ENCODE peak calls at places on chromosomes 13 and 19, in eight cellular contexts. One of them, this sample, is unnamed. For H3K4me1, the result is how much of the 10 kb centered on the place peaks cover.

GRCh38 chr19:1213391-1214286 is 8.1 kb downstream of the STK11 start:
- DNase-seq in heart right ventricle: peak
- DNase-seq in H9: no peak
- DNase-seq in keratinocyte: peak
- DNase-seq in CD4-positive, CD25-positive, alpha-beta regulatory T cell: peak
- DNase-seq in lower lobe of right lung: peak
- DNase-seq in left ventricle myocardium inferior: peak
- DNase-seq in aorta: peak
- DNase-seq in this sample: peak

GRCh38 chr13:49436890-49437289 is 7.0 kb downstream of the CAB39L start:
- DNase-seq in lower lobe of right lung: no peak
- DNase-seq in aorta: peak
- DNase-seq in keratinocyte: no peak
- DNase-seq in H9: no peak
- DNase-seq in left ventricle myocardium inferior: peak
- DNase-seq in heart right ventricle: no peak
- DNase-seq in CD4-positive, CD25-positive, alpha-beta regulatory T cell: no peak
- DNase-seq in this sample: peak

GRCh38 chr13:67857581-67858310 is 627.6 kb upstream of the PCDH9 start:
- DNase-seq in aorta: no peak
- DNase-seq in keratinocyte: no peak
- DNase-seq in CD4-positive, CD25-positive, alpha-beta regulatory T cell: no peak
- DNase-seq in lower lobe of right lung: no peak
- DNase-seq in heart right ventricle: no peak
- DNase-seq in left ventricle myocardium inferior: no peak
- DNase-seq in H9: no peak
- DNase-seq in this sample: no peak

GRCh38 chr13:113002206-113002821 is 33.3 kb downstream of the MCF2L start:
- DNase-seq in H9: peak
- DNase-seq in heart right ventricle: no peak
- DNase-seq in keratinocyte: no peak
- DNase-seq in lower lobe of right lung: no peak
- DNase-seq in aorta: no peak
- DNase-seq in left ventricle myocardium inferior: no peak
- DNase-seq in CD4-positive, CD25-positive, alpha-beta regulatory T cell: no peak
- DNase-seq in this sample: no peak

GRCh38 chr19:5387472-5387871 is 46.9 kb upstream of the PTPRS start:
- DNase-seq in heart right ventricle: no peak
- DNase-seq in lower lobe of right lung: no peak
- DNase-seq in keratinocyte: no peak
- DNase-seq in aorta: no peak
- DNase-seq in left ventricle myocardium inferior: no peak
- DNase-seq in H9: no peak
- DNase-seq in CD4-positive, CD25-positive, alpha-beta regulatory T cell: no peak
- DNase-seq in this sample: no peak

GRCh38 chr19:33438016-33438671 is 64.6 kb downstream of the CEBPG start:
- DNase-seq in heart right ventricle: peak
- DNase-seq in CD4-positive, CD25-positive, alpha-beta regulatory T cell: no peak
- DNase-seq in keratinocyte: no peak
- DNase-seq in H9: no peak
- DNase-seq in left ventricle myocardium inferior: peak
- DNase-seq in lower lobe of right lung: peak
- DNase-seq in aorta: peak
- DNase-seq in this sample: no peak

GRCh38 chr13:21691500-21691899 is 20.6 kb downstream of the FGF9 start:
- DNase-seq in lower lobe of right lung: no peak
- DNase-seq in aorta: no peak
- DNase-seq in CD4-positive, CD25-positive, alpha-beta regulatory T cell: no peak
- DNase-seq in H9: no peak
- DNase-seq in left ventricle myocardium inferior: no peak
- DNase-seq in keratinocyte: no peak
- DNase-seq in heart right ventricle: no peak
- DNase-seq in this sample: no peak

GRCh38 chr13:74528751-74529513 is 394.7 kb upstream of the KLF12 start:
- DNase-seq in H9: no peak
- DNase-seq in CD4-positive, CD25-positive, alpha-beta regulatory T cell: no peak
- DNase-seq in aorta: no peak
- DNase-seq in heart right ventricle: no peak
- DNase-seq in keratinocyte: no peak
- DNase-seq in left ventricle myocardium inferior: no peak
- DNase-seq in lower lobe of right lung: no peak
- DNase-seq in this sample: no peak

GRCh38 chr19:17841371-17841809 is 6.4 kb downstream of the JAK3 start:
- DNase-seq in heart right ventricle: no peak
- DNase-seq in aorta: no peak
- DNase-seq in left ventricle myocardium inferior: no peak
- DNase-seq in CD4-positive, CD25-positive, alpha-beta regulatory T cell: no peak
- DNase-seq in H9: no peak
- DNase-seq in keratinocyte: no peak
- DNase-seq in lower lobe of right lung: no peak
- DNase-seq in this sample: no peak

GRCh38 chr13:113886561-113887112 is 22.8 kb upstream of the GAS6 start:
- DNase-seq in left ventricle myocardium inferior: no peak
- DNase-seq in lower lobe of right lung: no peak
- DNase-seq in heart right ventricle: no peak
- DNase-seq in CD4-positive, CD25-positive, alpha-beta regulatory T cell: no peak
- DNase-seq in H9: no peak
- DNase-seq in aorta: peak
- DNase-seq in keratinocyte: no peak
- DNase-seq in this sample: no peak

GRCh38 chr13:112032186-112032835 is 34.6 kb upstream of the SOX1 start:
- DNase-seq in lower lobe of right lung: no peak
- DNase-seq in heart right ventricle: no peak
- DNase-seq in keratinocyte: no peak
- DNase-seq in left ventricle myocardium inferior: no peak
- DNase-seq in aorta: peak
- DNase-seq in CD4-positive, CD25-positive, alpha-beta regulatory T cell: no peak
- DNase-seq in H9: no peak
- DNase-seq in this sample: no peak

GRCh38 chr19:47125669-47125938 is 5.0 kb upstream of the SAE1 start:
- DNase-seq in H9: no peak
- DNase-seq in CD4-positive, CD25-positive, alpha-beta regulatory T cell: no peak
- DNase-seq in keratinocyte: no peak
- DNase-seq in aorta: no peak
- DNase-seq in left ventricle myocardium inferior: no peak
- DNase-seq in lower lobe of right lung: no peak
- DNase-seq in heart right ventricle: no peak
- DNase-seq in this sample: no peak

GRCh38 chr19:3459322-3459881 is 20.9 kb downstream of the SMIM24 start:
- DNase-seq in H9: peak
- DNase-seq in aorta: peak
- DNase-seq in lower lobe of right lung: peak
- DNase-seq in CD4-positive, CD25-positive, alpha-beta regulatory T cell: peak
- DNase-seq in heart right ventricle: peak
- DNase-seq in keratinocyte: no peak
- DNase-seq in left ventricle myocardium inferior: peak
- DNase-seq in this sample: no peak

GRCh38 chr13:38950987-38951386 is 39.6 kb downstream of the STOML3 start:
- DNase-seq in CD4-positive, CD25-positive, alpha-beta regulatory T cell: no peak
- DNase-seq in aorta: no peak
- DNase-seq in heart right ventricle: no peak
- DNase-seq in keratinocyte: no peak
- DNase-seq in H9: no peak
- DNase-seq in left ventricle myocardium inferior: no peak
- DNase-seq in lower lobe of right lung: no peak
- DNase-seq in this sample: no peak

GRCh38 chr19:2603320-2603719 is 99.2 kb downstream of the GNG7 start:
- DNase-seq in lower lobe of right lung: peak
- DNase-seq in H9: peak
- DNase-seq in CD4-positive, CD25-positive, alpha-beta regulatory T cell: no peak
- DNase-seq in heart right ventricle: peak
- DNase-seq in left ventricle myocardium inferior: peak
- DNase-seq in aorta: peak
- DNase-seq in keratinocyte: no peak
- DNase-seq in this sample: no peak

GRCh38 chr19:19385131-19385899 is 20.2 kb upstream of the GATAD2A start:
- DNase-seq in CD4-positive, CD25-positive, alpha-beta regulatory T cell: peak
- DNase-seq in H9: peak
- DNase-seq in lower lobe of right lung: peak
- DNase-seq in heart right ventricle: peak
- DNase-seq in left ventricle myocardium inferior: peak
- DNase-seq in keratinocyte: peak
- DNase-seq in aorta: peak
- DNase-seq in this sample: peak

GRCh38 chr19:8456064-8456463 is 11.3 kb downstream of the HNRNPM start:
- DNase-seq in CD4-positive, CD25-positive, alpha-beta regulatory T cell: no peak
- DNase-seq in lower lobe of right lung: no peak
- DNase-seq in H9: peak
- DNase-seq in keratinocyte: no peak
- DNase-seq in heart right ventricle: no peak
- DNase-seq in left ventricle myocardium inferior: no peak
- DNase-seq in aorta: no peak
- DNase-seq in this sample: no peak

GRCh38 chr13:64505511-64505910 is 2724.6 kb downstream of the PCDH9 start:
- DNase-seq in left ventricle myocardium inferior: no peak
- DNase-seq in lower lobe of right lung: no peak
- DNase-seq in keratinocyte: no peak
- DNase-seq in CD4-positive, CD25-positive, alpha-beta regulatory T cell: no peak
- DNase-seq in heart right ventricle: no peak
- DNase-seq in aorta: no peak
- DNase-seq in H9: no peak
- DNase-seq in this sample: no peak

GRCh38 chr13:40589285-40590109 is 76.9 kb downstream of the FOXO1 start:
- DNase-seq in CD4-positive, CD25-positive, alpha-beta regulatory T cell: no peak
- DNase-seq in lower lobe of right lung: no peak
- DNase-seq in H9: no peak
- DNase-seq in left ventricle myocardium inferior: no peak
- DNase-seq in heart right ventricle: peak
- DNase-seq in aorta: no peak
- DNase-seq in keratinocyte: peak
- DNase-seq in this sample: no peak

DNA sequence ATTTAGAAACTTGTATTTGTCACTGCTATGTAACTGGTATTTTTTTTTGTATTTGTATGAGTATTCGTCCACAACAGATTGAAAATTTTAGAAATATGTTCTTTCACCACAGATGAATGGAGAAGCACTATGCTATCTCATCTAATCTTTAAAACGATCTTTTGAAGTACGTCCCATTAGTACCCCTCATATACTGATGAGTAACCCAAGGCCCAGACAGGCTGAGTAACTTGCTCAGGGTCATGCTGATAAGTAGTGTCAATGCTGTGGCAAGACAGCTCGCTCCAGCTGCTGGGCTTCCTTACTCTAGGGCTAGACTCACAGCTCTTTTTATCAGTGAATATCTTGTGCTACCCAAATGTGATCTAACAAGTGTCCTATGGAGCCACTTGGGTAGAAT is 154.2 kb downstream of the SUCLA2 start:
- DNase-seq in H9: no peak
- DNase-seq in keratinocyte: no peak
- DNase-seq in lower lobe of right lung: no peak
- DNase-seq in CD4-positive, CD25-positive, alpha-beta regulatory T cell: no peak
- DNase-seq in aorta: no peak
- DNase-seq in heart right ventricle: no peak
- DNase-seq in left ventricle myocardium inferior: no peak
- DNase-seq in this sample: no peak
- H3K4me1 ChIP-seq in H9: under half
- H3K4me1 ChIP-seq in keratinocyte: under half
- H3K4me1 ChIP-seq in lower lobe of right lung: under half
- H3K4me1 ChIP-seq in CD4-positive, CD25-positive, alpha-beta regulatory T cell: under half
- H3K4me1 ChIP-seq in aorta: under half
- H3K4me1 ChIP-seq in heart right ventricle: under half
- H3K4me1 ChIP-seq in left ventricle myocardium inferior: under half
- H3K4me1 ChIP-seq in this sample: under half

GRCh38 chr13:31905896-31906295 is 125.7 kb upstream of the FRY start:
- DNase-seq in aorta: no peak
- DNase-seq in lower lobe of right lung: no peak
- DNase-seq in H9: no peak
- DNase-seq in heart right ventricle: no peak
- DNase-seq in keratinocyte: no peak
- DNase-seq in CD4-positive, CD25-positive, alpha-beta regulatory T cell: no peak
- DNase-seq in left ventricle myocardium inferior: no peak
- DNase-seq in this sample: no peak

GRCh38 chr13:31901985-31902384 is 129.6 kb upstream of the FRY start:
- DNase-seq in lower lobe of right lung: no peak
- DNase-seq in aorta: no peak
- DNase-seq in left ventricle myocardium inferior: no peak
- DNase-seq in H9: no peak
- DNase-seq in CD4-positive, CD25-positive, alpha-beta regulatory T cell: no peak
- DNase-seq in keratinocyte: no peak
- DNase-seq in heart right ventricle: no peak
- DNase-seq in this sample: no peak

GRCh38 chr13:31903072-31903815 is 128.3 kb upstream of the FRY start:
- DNase-seq in left ventricle myocardium inferior: no peak
- DNase-seq in keratinocyte: no peak
- DNase-seq in heart right ventricle: no peak
- DNase-seq in aorta: no peak
- DNase-seq in H9: no peak
- DNase-seq in lower lobe of right lung: no peak
- DNase-seq in CD4-positive, CD25-positive, alpha-beta regulatory T cell: no peak
- DNase-seq in this sample: no peak

GRCh38 chr13:31908696-31909386 is 122.7 kb upstream of the FRY start:
- DNase-seq in left ventricle myocardium inferior: no peak
- DNase-seq in heart right ventricle: no peak
- DNase-seq in CD4-positive, CD25-positive, alpha-beta regulatory T cell: no peak
- DNase-seq in keratinocyte: no peak
- DNase-seq in H9: no peak
- DNase-seq in lower lobe of right lung: no peak
- DNase-seq in aorta: no peak
- DNase-seq in this sample: no peak

GRCh38 chr13:31904941-31905824 is 126.4 kb upstream of the FRY start:
- DNase-seq in H9: no peak
- DNase-seq in keratinocyte: no peak
- DNase-seq in heart right ventricle: no peak
- DNase-seq in CD4-positive, CD25-positive, alpha-beta regulatory T cell: no peak
- DNase-seq in aorta: no peak
- DNase-seq in left ventricle myocardium inferior: no peak
- DNase-seq in lower lobe of right lung: no peak
- DNase-seq in this sample: no peak
- H3K4me1 ChIP-seq in H9: under half
- H3K4me1 ChIP-seq in keratinocyte: under half
- H3K4me1 ChIP-seq in heart right ventricle: under half
- H3K4me1 ChIP-seq in CD4-positive, CD25-positive, alpha-beta regulatory T cell: under half
- H3K4me1 ChIP-seq in aorta: under half
- H3K4me1 ChIP-seq in left ventricle myocardium inferior: half or more
- H3K4me1 ChIP-seq in lower lobe of right lung: under half
- H3K4me1 ChIP-seq in this sample: under half

GRCh38 chr19:44019498-44019897 is 5.7 kb upstream of the ZNF222 start:
- DNase-seq in aorta: no peak
- DNase-seq in H9: no peak
- DNase-seq in left ventricle myocardium inferior: no peak
- DNase-seq in lower lobe of right lung: no peak
- DNase-seq in keratinocyte: no peak
- DNase-seq in heart right ventricle: no peak
- DNase-seq in CD4-positive, CD25-positive, alpha-beta regulatory T cell: no peak
- DNase-seq in this sample: no peak
- H3K4me1 ChIP-seq in aorta: under half
- H3K4me1 ChIP-seq in H9: under half
- H3K4me1 ChIP-seq in left ventricle myocardium inferior: under half
- H3K4me1 ChIP-seq in lower lobe of right lung: under half
- H3K4me1 ChIP-seq in keratinocyte: under half
- H3K4me1 ChIP-seq in heart right ventricle: under half
- H3K4me1 ChIP-seq in CD4-positive, CD25-positive, alpha-beta regulatory T cell: under half
- H3K4me1 ChIP-seq in this sample: under half

DNA sequence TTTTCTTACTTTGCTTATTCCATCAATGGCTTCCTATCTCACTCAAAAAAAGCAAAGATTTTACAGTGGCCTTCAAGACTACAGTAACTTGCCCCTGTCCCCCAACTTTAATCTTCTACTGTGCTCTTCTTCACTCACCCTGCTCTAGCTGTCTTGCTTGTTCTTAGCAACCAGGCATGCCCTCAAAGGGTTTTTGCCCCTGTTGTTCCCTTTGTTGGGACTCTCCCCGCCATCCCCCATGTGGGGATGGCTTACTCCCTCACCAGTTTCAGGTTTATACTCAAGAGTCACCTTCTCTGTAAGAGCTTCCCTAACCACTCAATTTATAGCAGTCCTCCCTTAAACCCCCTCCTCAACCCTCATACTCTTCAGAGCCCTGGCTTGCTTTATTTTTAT is 5.4 kb downstream of the MTMR6 start:
- DNase-seq in lower lobe of right lung: no peak
- DNase-seq in H9: no peak
- DNase-seq in CD4-positive, CD25-positive, alpha-beta regulatory T cell: no peak
- DNase-seq in keratinocyte: no peak
- DNase-seq in left ventricle myocardium inferior: no peak
- DNase-seq in aorta: no peak
- DNase-seq in heart right ventricle: no peak
- DNase-seq in this sample: no peak
- H3K4me1 ChIP-seq in lower lobe of right lung: under half
- H3K4me1 ChIP-seq in H9: under half
- H3K4me1 ChIP-seq in CD4-positive, CD25-positive, alpha-beta regulatory T cell: under half
- H3K4me1 ChIP-seq in keratinocyte: under half
- H3K4me1 ChIP-seq in left ventricle myocardium inferior: under half
- H3K4me1 ChIP-seq in aorta: under half
- H3K4me1 ChIP-seq in heart right ventricle: under half
- H3K4me1 ChIP-seq in this sample: under half

This sample was measured in naive thymus-derived CD4-positive, alpha-beta T cell.